ENCODE peak calls at places on chromosomes 4 and X, in nine cellular contexts. A is cardiac muscle cell, H is neural crest cell, O is sigmoid colon, M is transverse colon, C is endothelial cell of umbilical vein, L is GM13977, B is GM20000, X is fibroblast of the aortic adventitia. D is an unnamed sample.

GRCh38 chrX:103215037-103215767 is at the start of gene BEX4:
- DNase-seq in A (peak), H (peak), O (peak), M (peak), C (peak), L (peak), B (peak), X (peak), D (peak)

GRCh38 chr4:122118243-122118642 is 33.9 kb upstream of the BLTP1 start:
- DNase-seq in A (no peak), H (no peak), O (no peak), M (no peak), C (no peak), L (no peak), B (no peak), X (no peak), D (no peak)

GRCh38 chrX:1554469-1555210 is 17.7 kb upstream of the P2RY8 start:
- DNase-seq in A (no peak), H (no peak), O (peak), M (no peak), C (no peak), L (no peak), B (no peak), X (no peak), D (no peak)

GRCh38 chr4:159552979-159553768 is 450.3 kb downstream of the RAPGEF2 start:
- DNase-seq in A (no peak), H (no peak), O (no peak), M (no peak), C (no peak), L (no peak), B (no peak), X (no peak), D (no peak)

GRCh38 chrX:16469870-16470269 is 180.1 kb upstream of the S100G start:
- DNase-seq in A (no peak), H (no peak), O (no peak), M (no peak), C (no peak), L (no peak), B (no peak), X (no peak), D (no peak)

GRCh38 chrX:80014141-80014940 is at the start of gene TBX22:
- DNase-seq in A (no peak), H (no peak), O (no peak), M (no peak), C (no peak), L (no peak), B (no peak), X (no peak), D (no peak)

GRCh38 chr4:1278336-1278670 is 11.4 kb upstream of the MAEA start:
- DNase-seq in A (no peak), H (no peak), O (no peak), M (no peak), C (no peak), L (no peak), B (no peak), X (no peak), D (no peak)

GRCh38 chr4:15667006-15667405 is 11.8 kb upstream of the FBXL5 start:
- DNase-seq in A (no peak), H (no peak), O (no peak), M (no peak), C (no peak), L (no peak), B (no peak), X (no peak), D (no peak)

GRCh38 chr4:157265281-157265680 is 44.8 kb downstream of the GRIA2 start:
- DNase-seq in A (peak), H (no peak), O (no peak), M (no peak), C (no peak), L (no peak), B (no peak), X (no peak), D (peak)

GRCh38 chr4:156672492-156672891 is 299.1 kb downstream of the PDGFC start:
- DNase-seq in A (no peak), H (no peak), O (no peak), M (no peak), C (no peak), L (no peak), B (no peak), X (peak), D (no peak)

GRCh38 chrX:30888526-30889146 is 418 bp downstream of the TAB3 start:
- DNase-seq in A (peak), H (peak), O (peak), M (peak), C (peak), L (peak), B (no peak), X (peak), D (no peak)

GRCh38 chr4:121213940-121214339 is 49.8 kb upstream of the TNIP3 start:
- DNase-seq in A (no peak), H (no peak), O (no peak), M (no peak), C (no peak), L (no peak), B (no peak), X (no peak), D (no peak)

GRCh38 chrX:151006410-151007109 is 23.4 kb downstream of the HMGB3 start:
- DNase-seq in A (no peak), H (no peak), O (no peak), M (no peak), C (no peak), L (no peak), B (no peak), X (no peak), D (no peak)

GRCh38 chr4:8587469-8588195 is 4.9 kb upstream of the CPZ start:
- DNase-seq in A (no peak), H (no peak), O (peak), M (no peak), C (no peak), L (no peak), B (no peak), X (no peak), D (no peak)

GRCh38 chr4:174365018-174365587 is 81.4 kb downstream of the CEP44 start:
- DNase-seq in A (peak), H (peak), O (no peak), M (no peak), C (peak), L (no peak), B (peak), X (peak), D (peak)

GRCh38 chrX:12751887-12752286 is 39.3 kb upstream of the PRPS2 start:
- DNase-seq in A (no peak), H (no peak), O (no peak), M (no peak), C (no peak), L (no peak), B (no peak), X (no peak), D (no peak)

GRCh38 chrX:46884799-46885198 is 27.4 kb upstream of the JADE3 start:
- DNase-seq in A (no peak), H (no peak), O (no peak), M (no peak), C (no peak), L (no peak), B (no peak), X (no peak), D (no peak)

GRCh38 chrX:1477801-1478458 is 25.2 kb upstream of the ASMTL start:
- DNase-seq in A (no peak), H (no peak), O (peak), M (no peak), C (no peak), L (no peak), B (no peak), X (no peak), D (no peak)

GRCh38 chr4:3630934-3631585 is 98.8 kb upstream of the LRPAP1 start:
- DNase-seq in A (no peak), H (no peak), O (no peak), M (no peak), C (no peak), L (no peak), B (no peak), X (no peak), D (no peak)

GRCh38 chr4:173014113-173014558 is 154.5 kb upstream of the GALNT7 start:
- DNase-seq in A (peak), H (peak), O (no peak), M (no peak), C (peak), L (no peak), B (no peak), X (peak), D (peak)

GRCh38 chr4:183071222-183071621 is 27.8 kb upstream of the WWC2 start:
- DNase-seq in A (no peak), H (no peak), O (no peak), M (no peak), C (no peak), L (no peak), B (no peak), X (no peak), D (no peak)

GRCh38 chr4:183074288-183074990 is 24.6 kb upstream of the WWC2 start:
- DNase-seq in A (peak), H (no peak), O (no peak), M (no peak), C (no peak), L (no peak), B (no peak), X (peak), D (no peak)

GRCh38 chr4:183078634-183079033 is 20.4 kb upstream of the WWC2 start:
- DNase-seq in A (no peak), H (no peak), O (no peak), M (no peak), C (no peak), L (no peak), B (no peak), X (no peak), D (no peak)

GRCh38 chr4:183072181-183072580 is 26.9 kb upstream of the WWC2 start:
- DNase-seq in A (no peak), H (no peak), O (no peak), M (no peak), C (no peak), L (no peak), B (no peak), X (no peak), D (no peak)

DNA sequence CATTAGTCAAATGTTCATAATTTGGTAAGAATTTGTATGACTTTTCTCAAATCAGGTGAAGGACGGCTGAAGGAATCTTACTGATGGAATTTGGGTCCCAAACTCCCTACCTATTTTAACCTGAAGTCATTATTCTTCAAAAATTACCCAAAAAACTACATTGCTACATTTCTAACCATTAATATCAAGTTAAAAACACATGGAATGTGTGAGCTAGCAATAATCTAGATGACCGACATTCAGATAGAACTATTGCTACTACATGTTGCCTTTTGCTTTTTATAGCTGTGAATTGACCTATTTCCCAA is 25.3 kb upstream of the WWC2 start:
- DNase-seq in A (no peak), H (no peak), O (no peak), M (no peak), C (no peak), L (no peak), B (no peak), X (no peak), D (no peak)
- TF ChIP-seq CTCF in A (no peak), H (peak), O (no peak), M (no peak), C (no peak), L (no peak), B (no peak), X (no peak), D (peak)

DNA sequence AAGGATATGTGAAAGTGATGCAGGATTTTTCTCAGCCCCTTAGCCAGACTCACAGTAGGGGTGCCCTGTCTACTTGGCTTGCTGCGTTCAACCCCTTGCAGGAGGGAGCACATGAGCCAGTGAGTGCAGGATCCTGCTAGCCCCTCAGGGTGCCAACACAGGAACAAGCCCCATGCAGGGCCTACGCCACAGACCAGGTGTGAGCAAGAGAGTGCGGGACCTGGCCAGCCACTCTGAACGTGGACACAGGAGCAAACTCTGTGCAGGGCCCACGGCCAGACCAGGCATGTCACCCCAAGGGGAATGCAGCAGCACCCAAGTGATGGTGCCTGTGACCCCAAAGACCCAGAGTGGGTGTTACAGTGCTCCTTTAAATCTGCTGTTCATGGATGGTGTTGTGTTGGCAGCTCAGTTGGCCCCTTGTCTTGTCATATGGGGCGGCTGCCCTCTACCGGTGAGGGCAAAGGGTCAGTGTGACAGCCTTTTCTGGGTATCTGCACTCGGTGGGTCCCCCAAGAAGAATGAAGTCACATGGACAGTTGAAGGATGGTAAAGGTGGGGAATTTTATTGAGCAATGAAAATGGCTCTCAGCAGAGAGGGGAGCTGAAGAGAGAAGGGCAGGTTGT is 188.4 kb upstream of the MAOA start:
- DNase-seq in A (no peak), H (no peak), O (no peak), M (no peak), C (no peak), L (no peak), B (no peak), X (no peak), D (no peak)
- TF ChIP-seq CTCF in A (no peak), H (no peak), O (no peak), M (no peak), C (no peak), L (no peak), B (no peak), X (no peak), D (no peak)

DNA sequence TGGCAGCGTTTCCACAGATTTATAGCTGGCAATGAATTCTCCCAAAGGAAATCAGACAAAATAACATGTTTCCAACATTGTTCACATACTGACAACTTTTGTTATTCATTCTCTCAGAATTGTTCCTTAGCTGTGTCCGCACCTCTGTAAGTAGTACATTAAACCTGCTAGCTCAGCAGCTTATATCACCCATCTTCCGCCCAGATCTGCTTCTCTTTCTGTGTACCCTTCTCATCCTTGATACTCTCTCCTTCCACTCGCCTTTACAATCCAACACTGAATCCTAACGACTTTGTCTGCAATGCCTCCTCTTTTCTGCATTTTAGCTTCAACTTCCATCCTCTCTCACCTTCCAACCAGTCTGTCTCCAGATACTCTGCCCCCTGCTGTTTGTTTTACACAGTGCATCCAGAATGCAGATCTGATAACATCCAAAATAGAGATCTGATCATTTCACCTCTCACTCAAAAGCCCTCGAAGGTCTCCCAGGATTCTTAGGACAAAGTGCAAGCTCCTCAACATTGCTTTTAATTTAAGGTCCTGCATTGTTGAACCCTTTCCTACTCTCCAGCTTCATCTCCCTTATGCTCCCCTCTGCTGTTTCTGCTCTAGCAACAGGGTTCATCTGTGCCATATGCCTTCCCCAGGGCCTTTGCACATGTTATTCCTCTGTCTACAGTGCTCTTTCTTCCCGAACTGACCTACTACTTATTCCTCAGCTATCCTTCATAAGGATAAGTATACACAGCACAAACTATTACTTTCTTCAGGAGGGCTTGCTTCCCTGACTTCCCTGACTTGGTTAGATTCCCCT is 67.3 kb upstream of the VBP1 start:
- DNase-seq in A (peak), H (peak), O (no peak), M (peak), C (peak), L (peak), B (peak), X (peak), D (peak)
- TF ChIP-seq CTCF in A (peak), H (peak), O (no peak), M (peak), C (peak), L (peak), B (peak), X (peak), D (peak)

DNA sequence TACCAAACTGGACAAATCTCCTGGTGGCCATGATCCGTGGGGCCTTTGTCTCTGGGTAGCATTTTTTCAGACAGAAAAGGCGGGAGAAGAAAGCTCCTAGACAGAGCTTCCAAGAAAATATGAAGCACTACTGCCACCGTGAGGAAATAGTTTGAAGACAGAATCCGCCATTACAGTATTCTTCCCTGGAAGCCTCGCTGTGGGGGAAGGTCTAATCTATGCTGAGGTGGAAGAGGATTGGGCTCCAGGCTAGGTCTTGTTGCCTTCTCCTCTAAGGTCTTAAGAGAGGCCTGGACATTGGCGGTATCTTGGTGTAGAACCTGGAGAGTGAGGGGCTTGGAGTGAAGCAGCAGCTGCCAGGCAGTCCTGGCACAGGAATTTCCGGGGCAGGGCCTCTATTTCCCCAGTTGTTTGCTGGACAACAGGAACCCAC is 218.9 kb downstream of the OR13H1 start:
- DNase-seq in A (no peak), H (no peak), O (peak), M (peak), C (no peak), L (no peak), B (no peak), X (peak), D (no peak)
- TF ChIP-seq CTCF in A (no peak), H (no peak), O (peak), M (no peak), C (no peak), L (peak), B (no peak), X (peak), D (no peak)

GRCh38 chr4:20428410-20429160 is 176.9 kb downstream of the SLIT2 start:
- DNase-seq in A (peak), H (no peak), O (no peak), M (no peak), C (no peak), L (no peak), B (no peak), X (peak), D (no peak)

GRCh38 chr4:20432098-20432497 is 180.4 kb downstream of the SLIT2 start:
- DNase-seq in A (no peak), H (no peak), O (no peak), M (no peak), C (peak), L (no peak), B (no peak), X (peak), D (no peak)

GRCh38 chr4:20430555-20430954 is 178.8 kb downstream of the SLIT2 start:
- DNase-seq in A (no peak), H (no peak), O (no peak), M (peak), C (no peak), L (no peak), B (no peak), X (peak), D (no peak)

GRCh38 chr4:20433101-20433705 is 181.5 kb downstream of the SLIT2 start:
- DNase-seq in A (no peak), H (no peak), O (no peak), M (no peak), C (peak), L (no peak), B (no peak), X (no peak), D (no peak)

DNA sequence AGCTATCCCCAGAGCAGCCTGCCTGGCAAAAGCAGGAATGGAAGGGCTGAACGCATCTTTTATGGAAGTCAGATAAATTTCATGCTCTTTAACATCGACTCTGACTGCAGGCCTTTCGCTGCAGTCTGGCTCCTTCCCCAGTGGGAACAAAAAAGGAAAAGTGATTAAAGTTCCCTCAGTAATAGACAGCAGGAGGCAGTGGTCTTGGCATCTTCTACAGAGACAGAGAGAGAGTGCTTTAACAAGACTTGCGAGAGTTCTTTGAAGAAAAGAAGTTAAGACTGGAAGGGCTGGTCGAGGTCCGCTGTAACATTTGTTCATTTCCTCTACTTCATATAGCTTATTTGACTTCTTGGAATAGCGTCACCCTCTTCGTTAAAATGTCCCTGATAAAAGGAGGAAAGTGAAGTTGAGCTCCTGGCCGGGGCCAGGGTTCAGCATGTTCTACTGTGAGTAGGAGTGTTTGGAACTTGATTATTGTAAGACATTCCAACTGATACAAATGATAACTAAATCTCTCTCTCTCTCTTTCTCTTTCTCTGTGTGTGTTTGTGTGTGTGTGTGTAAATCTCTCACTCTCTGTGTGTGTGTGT is 179.8 kb downstream of the SLIT2 start:
- DNase-seq in A (no peak), H (no peak), O (no peak), M (no peak), C (peak), L (no peak), B (no peak), X (peak), D (no peak)
- TF ChIP-seq CTCF in A (peak), H (no peak), O (no peak), M (no peak), C (no peak), L (no peak), B (no peak), X (peak), D (no peak)

GRCh38 chrX:40245411-40246140 is 147.8 kb upstream of the BCOR start:
- DNase-seq in A (no peak), H (peak), O (no peak), M (no peak), C (peak), L (no peak), B (no peak), X (peak), D (no peak)

GRCh38 chrX:40243699-40244098 is 145.9 kb upstream of the BCOR start:
- DNase-seq in A (no peak), H (peak), O (no peak), M (no peak), C (no peak), L (no peak), B (no peak), X (no peak), D (peak)

GRCh38 chrX:40247382-40247781 is 149.6 kb upstream of the BCOR start:
- DNase-seq in A (no peak), H (no peak), O (no peak), M (no peak), C (no peak), L (no peak), B (no peak), X (no peak), D (no peak)

GRCh38 chrX:40244116-40244515 is 146.4 kb upstream of the BCOR start:
- DNase-seq in A (no peak), H (no peak), O (no peak), M (no peak), C (no peak), L (no peak), B (no peak), X (no peak), D (no peak)

GRCh38 chrX:40244980-40245379 is 147.2 kb upstream of the BCOR start:
- DNase-seq in A (peak), H (no peak), O (no peak), M (no peak), C (peak), L (no peak), B (no peak), X (peak), D (no peak)
- TF ChIP-seq CTCF in A (no peak), H (no peak), O (no peak), M (no peak), C (no peak), L (no peak), B (no peak), X (peak), D (no peak)

D was measured in nephron progenitor cell.